ENCODE peak calls at places on chromosomes 7 and 10, in nine cellular contexts. B is KBM-7, F is activated gamma-delta T cell, S is left lobe of liver, D is T-helper 2 cell, W is GM23248, U is germinal center, P is NCI-H460, Z is left ventricle myocardium inferior. R is an unnamed sample.

GRCh38 chr10:821322-821721 is 110.2 kb downstream of the LARP4B start:
- DNase-seq in P (no peak), D (no peak), F (no peak), Z (no peak), W (peak), S (no peak), U (no peak), B (no peak), R (no peak)

GRCh38 chr7:116434820-116435341 is 64.7 kb upstream of the CAV2 start:
- DNase-seq in S (no peak), P (no peak), D (no peak), F (no peak), W (peak), Z (no peak), U (no peak), B (no peak), R (no peak)

GRCh38 chr7:117807688-117808087 is 65.6 kb downstream of the CTTNBP2 start:
- DNase-seq in U (no peak), W (no peak), P (no peak), Z (no peak), B (no peak), S (no peak), D (no peak), F (no peak), R (no peak)

GRCh38 chr7:503575-504111 is 16.0 kb downstream of the PDGFA start:
- DNase-seq in S (peak), P (no peak), D (no peak), B (no peak), Z (peak), U (no peak), F (no peak), W (no peak), R (peak)

GRCh38 chr7:102049765-102050164 is 232.3 kb downstream of the CUX1 start:
- DNase-seq in D (no peak), U (no peak), P (no peak), Z (no peak), F (no peak), B (no peak), W (no peak), S (no peak), R (no peak)

GRCh38 chr10:86325158-86325557 is 41.4 kb downstream of the GRID1 start:
- DNase-seq in S (no peak), B (no peak), D (no peak), Z (no peak), P (no peak), W (no peak), F (no peak), U (no peak), R (no peak)

GRCh38 chr7:27868117-27868516 is 128.2 kb downstream of the TAX1BP1 start:
- DNase-seq in U (no peak), S (no peak), B (no peak), D (no peak), F (no peak), P (no peak), Z (no peak), W (peak), R (no peak)

GRCh38 chr10:102673961-102674511 is 29.8 kb downstream of the TRIM8 start:
- DNase-seq in W (peak), S (no peak), U (no peak), Z (peak), P (no peak), D (no peak), F (no peak), B (peak), R (peak)

GRCh38 chr10:96747734-96748550 is 27.6 kb upstream of the PIK3AP1 start:
- DNase-seq in U (peak), W (no peak), B (peak), F (no peak), Z (no peak), S (peak), D (no peak), P (no peak), R (no peak)

GRCh38 chr7:82528577-82529305 is 85.2 kb upstream of the CACNA2D1 start:
- DNase-seq in P (no peak), Z (no peak), F (no peak), S (no peak), W (no peak), D (no peak), B (no peak), U (no peak), R (no peak)

GRCh38 chr7:30923009-30923773 is 11.5 kb downstream of the AQP1 start:
- DNase-seq in F (no peak), P (no peak), S (peak), U (no peak), W (no peak), B (no peak), D (no peak), Z (peak), R (peak)

GRCh38 chr7:55489552-55489951 is 82.8 kb downstream of the VOPP1 start:
- DNase-seq in B (no peak), U (no peak), W (no peak), F (no peak), P (no peak), S (no peak), D (no peak), Z (no peak), R (no peak)

GRCh38 chr10:117216611-117217195 is 19.4 kb downstream of the KCNK18 start:
- DNase-seq in W (peak), S (peak), B (peak), U (peak), Z (peak), P (peak), F (peak), D (peak), R (no peak)

GRCh38 chr10:129136866-129137415 is 330.1 kb upstream of the MGMT start:
- DNase-seq in D (no peak), P (no peak), Z (no peak), B (no peak), U (no peak), S (no peak), W (no peak), F (no peak), R (no peak)

GRCh38 chr7:98464558-98464940 is 63.7 kb upstream of the BAIAP2L1 start:
- DNase-seq in B (no peak), S (no peak), W (no peak), P (no peak), U (no peak), Z (no peak), D (no peak), F (no peak), R (no peak)

GRCh38 chr7:901388-902154 is 25.2 kb downstream of the GET4 start:
- DNase-seq in S (peak), P (peak), D (no peak), W (peak), U (peak), Z (peak), F (no peak), B (peak), R (no peak)

GRCh38 chr10:8158439-8159071 is 104.1 kb downstream of the GATA3 start:
- DNase-seq in S (no peak), F (no peak), B (no peak), P (no peak), W (no peak), Z (no peak), D (no peak), U (no peak), R (no peak)

GRCh38 chr7:3879337-3880054 is 578.4 kb downstream of the SDK1 start:
- DNase-seq in F (no peak), W (no peak), S (no peak), B (no peak), P (no peak), D (no peak), Z (peak), U (no peak), R (peak)

GRCh38 chr7:55179897-55180682 is 161.3 kb downstream of the EGFR start:
- DNase-seq in B (no peak), S (no peak), P (no peak), U (no peak), F (no peak), W (no peak), D (no peak), Z (no peak), R (no peak)

GRCh38 chr7:130904031-130904757 is 170.2 kb upstream of the KLF14 start:
- DNase-seq in U (no peak), P (peak), Z (no peak), S (peak), W (peak), D (no peak), F (no peak), B (no peak), R (no peak)

GRCh38 chr7:118153551-118154177 is 30.3 kb upstream of the LSM8 start:
- DNase-seq in D (no peak), F (no peak), P (peak), W (peak), B (peak), S (no peak), Z (no peak), U (peak), R (no peak)

GRCh38 chr7:35716038-35716803 is 21.3 kb upstream of the HERPUD2 start:
- DNase-seq in B (no peak), P (no peak), S (no peak), Z (no peak), W (peak), U (no peak), F (no peak), D (no peak), R (peak)

GRCh38 chr10:98646998-98647917 is 200.5 kb upstream of the HPS1 start:
- DNase-seq in Z (no peak), W (no peak), B (no peak), U (no peak), P (no peak), D (no peak), S (no peak), F (no peak), R (no peak)